ENCODE peak calls at places on chromosomes 11 and 22, in five cellular contexts. J, H, W, O and S are unnamed samples.

GRCh38 chr11:112127056-112127455 is 36.8 kb downstream of the IL18 start:
- DNase-seq in H (no peak), J (no peak), W (no peak), O (no peak), S (no peak)

GRCh38 chr11:130606781-130607511 is 158.5 kb downstream of the ADAMTS15 start:
- DNase-seq in O (no peak), J (peak; percentile 66), W (no peak), H (no peak), S (peak; percentile 84)

GRCh38 chr11:11179239-11179638 is 173.8 kb downstream of the CSNK2A3 start:
- DNase-seq in J (no peak), O (peak; percentile 78), H (no peak), W (peak; percentile 85), S (peak; percentile 67)

GRCh38 chr11:110069158-110069737 is 23.9 kb upstream of the ZC3H12C start:
- DNase-seq in J (peak; percentile 25), O (peak; percentile 81), W (peak; percentile 81), H (no peak), S (peak; percentile 97)

GRCh38 chr11:12556788-12557384 is 117.3 kb upstream of the TEAD1 start:
- DNase-seq in O (peak; percentile 82), H (no peak), W (peak; percentile 81), J (peak; percentile 65), S (peak; percentile 96)

GRCh38 chr11:35303596-35304392 is 115.6 kb downstream of the SLC1A2 start:
- DNase-seq in W (peak; percentile 11), H (no peak), O (no peak), J (peak; percentile 59), S (peak; percentile 96)

GRCh38 chr22:36913431-36914382 is at the start of gene CSF2RB:
- DNase-seq in O (no peak), J (no peak), H (no peak), W (no peak), S (no peak)

GRCh38 chr11:3080104-3080503 is 22.9 kb upstream of the CARS1 start:
- DNase-seq in O (no peak), H (no peak), W (no peak), J (no peak), S (no peak)

GRCh38 chr11:125085301-125086081 is 22.4 kb downstream of the SLC37A2 start:
- DNase-seq in H (no peak), W (no peak), J (no peak), O (no peak), S (no peak)

GRCh38 chr22:46178755-46179505 is 28.6 kb downstream of the PPARA start:
- DNase-seq in O (no peak), H (no peak), W (no peak), J (no peak), S (no peak)

GRCh38 chr22:30027791-30028190 is 52.5 kb upstream of the HORMAD2 start:
- DNase-seq in O (no peak), H (no peak), J (no peak), W (no peak), S (no peak)

GRCh38 chr11:66228521-66228920 is 39.9 kb upstream of the RAB1B start:
- DNase-seq in J (no peak), O (no peak), W (no peak), H (no peak), S (no peak)

GRCh38 chr11:66689661-66690590 is 12.2 kb upstream of the RBM4B start:
- DNase-seq in J (no peak), O (no peak), W (no peak), H (no peak), S (no peak)

DNA sequence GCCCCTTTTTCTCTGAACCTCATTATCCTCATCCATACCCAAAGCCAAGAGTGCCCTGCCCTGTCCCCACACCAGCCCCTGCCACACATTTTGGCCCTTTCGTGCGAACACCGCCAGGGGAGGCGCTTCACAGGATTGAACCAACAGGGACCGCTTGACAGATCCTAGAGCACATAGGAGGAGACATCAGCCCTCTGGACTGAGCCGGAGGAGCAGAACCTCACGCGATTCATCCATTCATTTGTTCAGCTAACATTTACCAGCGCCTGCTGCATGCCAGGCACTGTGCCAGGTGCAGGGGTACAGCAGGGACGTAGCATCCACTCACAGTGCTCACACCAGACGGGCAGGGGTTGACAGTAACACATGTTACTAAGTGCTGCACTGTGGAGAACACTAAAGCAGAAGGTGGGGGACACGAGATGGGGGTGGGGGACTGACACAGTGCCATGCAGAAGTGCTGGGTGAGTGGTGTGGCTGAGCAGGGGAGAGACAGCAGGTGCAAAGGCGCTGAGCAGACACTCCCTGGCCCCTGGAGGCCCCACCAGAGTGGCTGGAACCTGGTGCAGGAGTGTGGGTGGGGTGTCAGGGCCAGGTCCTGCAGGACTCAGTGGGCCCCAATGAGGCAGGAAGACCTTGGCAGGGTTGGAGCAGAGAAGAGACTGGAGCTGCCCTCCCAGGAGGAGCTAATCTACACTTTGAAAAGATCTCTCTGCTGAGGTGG is 3.3 kb downstream of the GNAZ start:
- DNase-seq in O (no peak), J (no peak), W (no peak), H (no peak), S (no peak)
- TF ChIP-seq CTCF in O (no peak), J (no peak), W (no peak), H (no peak), S (no peak)

GRCh38 chr11:75291741-75292140 is 51.2 kb downstream of the TPBGL start:
- DNase-seq in H (no peak), O (no peak), W (no peak), J (no peak), S (no peak)

GRCh38 chr11:75286826-75287465 is 46.4 kb downstream of the TPBGL start:
- DNase-seq in O (no peak), H (no peak), W (peak; percentile 34), J (no peak), S (no peak)

GRCh38 chr11:75288846-75289760 is 48.5 kb downstream of the TPBGL start:
- DNase-seq in H (no peak), W (no peak), J (no peak), O (no peak), S (peak; percentile 51)

GRCh38 chr11:75287579-75287978 is 47.0 kb downstream of the TPBGL start:
- DNase-seq in H (no peak), O (no peak), W (no peak), J (no peak), S (no peak)

DNA sequence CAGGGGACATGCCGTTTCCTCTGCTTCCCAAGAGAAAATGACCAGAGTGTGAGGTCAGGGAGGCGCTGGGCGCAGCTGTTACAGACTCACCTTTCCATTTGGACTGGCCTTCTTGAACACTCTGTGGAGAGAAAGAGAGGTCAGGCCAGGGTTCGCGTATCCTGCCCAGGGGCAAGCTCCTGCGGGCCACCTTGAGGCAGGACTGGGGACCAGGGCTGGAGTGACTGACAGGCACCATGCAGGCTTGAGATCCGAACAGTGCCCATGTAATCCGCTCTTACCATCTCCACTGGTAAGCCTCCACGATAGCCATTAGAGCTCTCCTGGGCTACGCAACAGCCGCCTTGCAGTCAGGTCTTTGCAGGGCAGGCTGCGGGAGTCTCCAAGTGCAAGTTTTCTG is 49.3 kb downstream of the TPBGL start:
- DNase-seq in J (no peak), O (no peak), W (no peak), H (no peak), S (no peak)
- TF ChIP-seq CTCF in J (no peak), O (no peak), W (no peak), H (no peak), S (no peak)

DNA sequence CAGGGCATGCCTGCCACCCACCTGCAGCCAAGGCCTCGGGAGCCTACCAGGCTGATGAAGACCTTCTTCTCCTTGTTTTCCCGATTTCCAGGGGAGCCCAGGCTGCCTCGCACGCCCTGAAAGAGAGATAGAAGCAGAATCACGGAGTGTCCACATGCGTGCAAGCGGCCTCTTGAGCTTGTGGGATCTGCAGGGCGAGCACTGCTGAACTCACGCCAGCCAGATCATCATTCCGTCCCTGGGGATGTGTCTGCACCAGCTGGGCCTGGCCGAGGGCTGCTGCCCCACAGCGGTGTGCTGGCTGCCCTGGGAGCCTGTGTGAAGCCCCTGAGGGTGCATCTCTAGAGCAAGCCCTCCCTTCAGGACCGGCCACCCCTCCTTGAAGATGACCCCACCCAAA is 17.9 kb downstream of the USH1C start:
- DNase-seq in O (no peak), W (no peak), J (no peak), H (no peak), S (no peak)
- TF ChIP-seq CTCF in O (no peak), W (no peak), J (no peak), H (no peak), S (no peak)

DNA sequence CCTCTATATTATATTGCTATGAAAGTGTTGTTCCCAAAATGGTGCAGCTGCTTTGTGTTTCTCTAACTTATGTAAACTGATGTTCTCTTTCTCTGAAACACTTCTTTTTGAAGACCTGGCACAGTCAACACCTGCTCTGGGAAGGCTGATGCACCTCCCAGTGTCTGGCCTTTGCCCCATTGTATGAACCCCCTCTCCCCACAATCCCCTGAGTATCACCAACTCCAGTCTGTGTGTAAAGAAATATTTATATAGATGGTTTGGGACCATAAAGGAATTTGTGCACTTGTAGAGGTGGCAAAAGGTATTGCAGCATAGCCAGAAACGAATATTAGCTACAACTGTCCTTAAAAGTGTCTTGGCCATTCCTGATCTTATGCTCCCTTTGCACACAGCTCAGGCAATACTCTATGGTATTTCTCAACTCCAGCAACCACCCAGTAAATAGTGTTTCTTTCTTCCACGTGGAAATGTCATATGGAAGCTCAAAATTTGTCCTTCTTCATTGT is 365.2 kb upstream of the DDI1 start:
- DNase-seq in O (no peak), W (no peak), H (no peak), J (no peak), S (no peak)
- TF ChIP-seq CTCF in O (no peak), W (peak; percentile 13), H (peak; percentile 24), J (no peak), S (no peak)